ENCODE peak calls at places on chromosome 15, in eight cellular contexts. J is type B pancreatic cell; A is HEK293T; Y is SHP77 treated with DMSO at 0.1 percent for 48 hours; L is stimulated activated CD4-positive, alpha-beta T cell treated with anti-CD3 and anti-CD28 coated beads, Interleukin-1b, Interleukin-23, amount 100 ng/mL, for 48 hours; T is activated gamma-delta T cell treated with Interleukin-2 at 50 U/mL for 16 hours; P is SW 1271; Z is fibroblast of the aortic adventitia. K is an unnamed sample.

GRCh38 chr15:82536409-82537350 is 3.6 kb downstream of the RPS17 start:
- DNase-seq in J (no peak), P (no peak), A (no peak), Y (no peak), Z (no peak), T (no peak), L (no peak), K (no peak)

GRCh38 chr15:73560501-73561117 is 72.6 kb downstream of the NPTN start:
- DNase-seq in L (no peak), P (peak), A (peak), Z (peak), T (no peak), Y (peak), J (no peak), K (peak)

GRCh38 chr15:40092416-40093223 is 16.1 kb downstream of the BMF start:
- DNase-seq in Y (peak), J (peak), Z (peak), T (no peak), A (no peak), L (no peak), P (no peak), K (peak)

GRCh38 chr15:50907866-50908208 is 646 bp upstream of the AP4E1 start:
- DNase-seq in L (no peak), Y (no peak), T (peak), Z (peak), A (no peak), P (no peak), J (no peak), K (peak)

GRCh38 chr15:68375716-68376220 is 56.2 kb downstream of the ITGA11 start:
- DNase-seq in A (no peak), L (no peak), Y (no peak), T (no peak), J (peak), Z (no peak), P (no peak), K (no peak)

GRCh38 chr15:48803877-48804276 is 7.0 kb downstream of the CEP152 start:
- DNase-seq in A (no peak), P (no peak), Z (no peak), Y (no peak), T (no peak), L (no peak), J (no peak), K (no peak)

GRCh38 chr15:80485370-80486164 is 81.4 kb downstream of the ARNT2 start:
- DNase-seq in L (no peak), J (no peak), A (no peak), Y (no peak), T (no peak), Z (no peak), P (no peak), K (no peak)

GRCh38 chr15:51054535-51054934 is 40.2 kb downstream of the TNFAIP8L3 start:
- DNase-seq in A (no peak), Z (no peak), T (no peak), Y (no peak), P (no peak), L (no peak), J (no peak), K (no peak)

GRCh38 chr15:49627407-49627877 is 6.6 kb downstream of the DTWD1 start:
- DNase-seq in A (no peak), Z (peak), P (peak), J (no peak), Y (no peak), L (no peak), T (no peak), K (no peak)